ENCODE peak calls at places on chromosomes 1 and 21, in seven cellular contexts. N is HCT116, X is body of pancreas, M is fibroblast of pulmonary artery, G is neural progenitor cell, L is epithelial cell of esophagus, Q is psoas muscle. S is an unnamed sample.

GRCh38 chr1:27940297-27940696 is 5.5 kb downstream of the SMPDL3B start:
- DNase-seq in N (no peak), X (no peak), M (no peak), G (peak), L (no peak), Q (peak), S (no peak)

GRCh38 chr1:211603191-211603701 is 24.3 kb upstream of the SLC30A1 start:
- DNase-seq in N (no peak), X (no peak), M (no peak), G (no peak), L (peak), Q (no peak), S (no peak)

GRCh38 chr1:201346337-201346939 is 31.0 kb downstream of the TNNT2 start:
- DNase-seq in N (peak), X (peak), M (peak), G (peak), L (peak), Q (no peak), S (no peak)

GRCh38 chr1:226332947-226333346 is 24.0 kb upstream of the LIN9 start:
- DNase-seq in N (no peak), X (no peak), M (no peak), G (no peak), L (no peak), Q (no peak), S (no peak)

GRCh38 chr1:115467196-115467595 is 129.1 kb upstream of the NGF start:
- DNase-seq in N (no peak), X (no peak), M (no peak), G (peak), L (no peak), Q (no peak), S (no peak)

GRCh38 chr1:207848234-207848633 is 62.7 kb downstream of the CD34 start:
- DNase-seq in N (no peak), X (peak), M (peak), G (no peak), L (peak), Q (peak), S (peak)

GRCh38 chr1:232950919-232951579 is 638 bp downstream of the NTPCR start:
- DNase-seq in N (no peak), X (no peak), M (no peak), G (peak), L (peak), Q (no peak), S (no peak)

GRCh38 chr1:42730988-42731387 is 9.0 kb downstream of the CLDN19 start:
- DNase-seq in N (peak), X (no peak), M (no peak), G (no peak), L (peak), Q (no peak), S (no peak)

GRCh38 chr1:3060601-3061551 is 8.1 kb upstream of the PRDM16 start:
- DNase-seq in N (no peak), X (no peak), M (no peak), G (peak), L (peak), Q (no peak), S (no peak)

GRCh38 chr1:247357781-247358211 is 26.1 kb upstream of the ZNF496 start:
- DNase-seq in N (no peak), X (no peak), M (peak), G (no peak), L (peak), Q (no peak), S (peak)

GRCh38 chr1:68317543-68317942 is 85.2 kb upstream of the WLS start:
- DNase-seq in N (no peak), X (no peak), M (no peak), G (no peak), L (no peak), Q (no peak), S (no peak)

GRCh38 chr1:208652300-208653160 is 408.3 kb upstream of the PLXNA2 start:
- DNase-seq in N (peak), X (peak), M (peak), G (peak), L (peak), Q (no peak), S (peak)

GRCh38 chr1:25814688-25815087 is 5.1 kb upstream of the MTFR1L start:
- DNase-seq in N (no peak), X (peak), M (no peak), G (no peak), L (no peak), Q (no peak), S (no peak)

GRCh38 chr21:27219068-27219467 is 252.2 kb upstream of the ADAMTS5 start:
- DNase-seq in N (no peak), X (no peak), M (peak), G (no peak), L (peak), Q (no peak), S (no peak)

GRCh38 chr1:75996196-75996595 is 64.0 kb upstream of the ASB17 start:
- DNase-seq in N (no peak), X (no peak), M (peak), G (no peak), L (peak), Q (no peak), S (peak)

GRCh38 chr1:218403300-218403699 is 58.2 kb downstream of the TGFB2 start:
- DNase-seq in N (no peak), X (no peak), M (no peak), G (no peak), L (no peak), Q (no peak), S (no peak)

GRCh38 chr1:205907794-205908193 is 35.5 kb downstream of the SLC26A9 start:
- DNase-seq in N (peak), X (peak), M (peak), G (peak), L (peak), Q (no peak), S (no peak)

GRCh38 chr1:50493710-50494109 is 70.5 kb upstream of the DMRTA2 start:
- DNase-seq in N (no peak), X (no peak), M (no peak), G (no peak), L (peak), Q (no peak), S (no peak)

GRCh38 chr1:156896490-156897033 is 3.0 kb downstream of the PEAR1 start:
- DNase-seq in N (peak), X (no peak), M (peak), G (peak), L (peak), Q (peak), S (peak)

GRCh38 chr1:234212764-234213406 is 160.4 kb upstream of the COA6 start:
- DNase-seq in N (no peak), X (peak), M (peak), G (peak), L (peak), Q (no peak), S (no peak)

GRCh38 chr1:21035794-21036193 is 140.9 kb downstream of the EIF4G3 start:
- DNase-seq in N (no peak), X (no peak), M (no peak), G (no peak), L (no peak), Q (no peak), S (no peak)

GRCh38 chr1:205933672-205934618 is 9.3 kb downstream of the SLC26A9 start:
- DNase-seq in N (no peak), X (peak), M (peak), G (peak), L (peak), Q (peak), S (peak)

GRCh38 chr1:87979079-87979478 is 650.4 kb downstream of the LMO4 start:
- DNase-seq in N (no peak), X (no peak), M (no peak), G (no peak), L (no peak), Q (no peak), S (no peak)

GRCh38 chr21:33578214-33578613 is 10.3 kb downstream of the DONSON start:
- DNase-seq in N (no peak), X (no peak), M (peak), G (no peak), L (no peak), Q (no peak), S (no peak)

GRCh38 chr1:185934476-185935189 is 200.4 kb downstream of the HMCN1 start:
- DNase-seq in N (no peak), X (no peak), M (peak), G (no peak), L (peak), Q (no peak), S (peak)

GRCh38 chr1:201624741-201625646 is 86.1 kb downstream of the NAV1 start:
- DNase-seq in N (no peak), X (no peak), M (peak), G (no peak), L (peak), Q (no peak), S (no peak)

GRCh38 chr1:218759795-218760194 is 413.9 kb upstream of the LYPLAL1 start:
- DNase-seq in N (no peak), X (no peak), M (no peak), G (no peak), L (no peak), Q (no peak), S (no peak)

GRCh38 chr1:100535264-100535663 is 2.7 kb upstream of the GPR88 start:
- DNase-seq in N (no peak), X (no peak), M (no peak), G (no peak), L (no peak), Q (no peak), S (no peak)

GRCh38 chr1:34407140-34407539 is 230.4 kb downstream of the C1orf94 start:
- DNase-seq in N (no peak), X (no peak), M (no peak), G (no peak), L (no peak), Q (no peak), S (peak)

GRCh38 chr1:5287178-5288155 is 633.1 kb downstream of the AJAP1 start:
- DNase-seq in N (no peak), X (peak), M (no peak), G (no peak), L (no peak), Q (no peak), S (no peak)

GRCh38 chr1:5286244-5286643 is 631.8 kb downstream of the AJAP1 start:
- DNase-seq in N (no peak), X (no peak), M (no peak), G (no peak), L (no peak), Q (no peak), S (no peak)
- TF ChIP-seq CTCF in N (no peak), X (no peak), M (no peak), G (peak), L (no peak), Q (no peak), S (no peak)

GRCh38 chr1:1550591-1551432 is 10.4 kb upstream of the TMEM240 start:
- DNase-seq in N (no peak), X (peak), M (peak), G (peak), L (no peak), Q (peak), S (no peak)
- TF ChIP-seq CTCF in N (peak), X (no peak), M (peak), G (peak), L (peak), Q (peak), S (peak)

GRCh38 chr21:30842990-30843389 is 13.4 kb upstream of the KRTAP7-1 start:
- DNase-seq in N (no peak), X (no peak), M (no peak), G (no peak), L (no peak), Q (no peak), S (no peak)
- TF ChIP-seq CTCF in N (no peak), X (no peak), M (no peak), G (peak), L (no peak), Q (no peak), S (no peak)

GRCh38 chr1:93874025-93874651 is 4.9 kb downstream of the DNTTIP2 start:
- DNase-seq in N (no peak), X (no peak), M (peak), G (peak), L (peak), Q (no peak), S (no peak)
- TF ChIP-seq CTCF in N (no peak), X (no peak), M (peak), G (peak), L (peak), Q (peak), S (peak)

GRCh38 chr1:180250499-180250770 is 20.4 kb downstream of the LHX4 start:
- DNase-seq in N (no peak), X (no peak), M (no peak), G (no peak), L (no peak), Q (peak), S (no peak)

GRCh38 chr1:180249725-180250498 is 19.8 kb downstream of the LHX4 start:
- DNase-seq in N (no peak), X (no peak), M (no peak), G (no peak), L (no peak), Q (peak), S (no peak)

GRCh38 chr1:180247580-180247979 is 17.5 kb downstream of the LHX4 start:
- DNase-seq in N (no peak), X (no peak), M (no peak), G (no peak), L (no peak), Q (peak), S (no peak)

GRCh38 chr1:180248176-180248575 is 18.1 kb downstream of the LHX4 start:
- DNase-seq in N (no peak), X (no peak), M (no peak), G (no peak), L (no peak), Q (peak), S (no peak)

DNA sequence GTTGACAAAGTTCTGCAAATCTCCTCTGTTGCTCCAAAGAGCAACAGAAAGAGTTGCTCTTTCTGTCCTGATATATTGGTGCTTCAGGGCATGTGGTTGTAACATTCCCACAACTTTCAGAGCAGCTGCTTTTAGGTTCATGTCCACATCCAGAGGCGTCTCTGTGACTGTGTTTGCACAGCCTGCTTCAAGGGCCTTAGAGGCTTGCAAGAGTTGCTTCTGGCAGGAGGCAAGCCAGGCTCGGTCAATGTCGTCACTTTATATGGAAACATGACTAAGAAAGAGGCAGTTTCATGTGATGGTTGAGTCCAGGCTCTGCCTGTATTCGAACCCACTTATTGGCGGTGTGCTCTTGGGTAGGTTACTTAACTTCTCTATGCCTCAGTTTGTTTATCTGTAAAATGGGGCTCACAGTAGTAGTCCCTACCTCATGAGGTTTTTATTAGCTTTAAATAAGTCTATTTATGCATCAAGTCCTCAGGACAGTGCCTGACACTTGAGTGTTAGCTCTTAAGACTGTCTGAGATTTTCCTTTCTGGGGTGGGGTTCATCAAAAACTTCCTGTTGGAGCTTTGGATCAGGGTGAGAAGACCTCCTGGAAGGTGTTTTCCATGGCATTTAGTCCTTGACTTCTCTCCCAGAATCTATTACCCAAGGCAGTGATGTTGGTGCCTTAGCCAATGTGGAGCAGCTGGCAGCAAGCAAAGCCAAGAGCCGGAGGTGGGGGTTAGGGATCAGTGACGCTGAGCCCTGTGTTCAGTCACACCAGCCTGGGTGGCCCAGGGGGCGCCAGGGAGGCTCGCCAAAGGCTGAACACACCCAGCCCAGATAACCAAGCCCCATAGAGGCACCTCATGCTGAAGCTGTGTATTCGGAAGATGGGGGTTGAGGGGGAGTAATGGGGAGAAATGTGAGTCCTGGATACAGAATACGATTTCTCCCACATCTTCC is 18.9 kb downstream of the LHX4 start:
- DNase-seq in N (no peak), X (no peak), M (no peak), G (peak), L (no peak), Q (peak), S (no peak)
- TF ChIP-seq CTCF in N (peak), X (no peak), M (peak), G (peak), L (no peak), Q (no peak), S (peak)

DNA sequence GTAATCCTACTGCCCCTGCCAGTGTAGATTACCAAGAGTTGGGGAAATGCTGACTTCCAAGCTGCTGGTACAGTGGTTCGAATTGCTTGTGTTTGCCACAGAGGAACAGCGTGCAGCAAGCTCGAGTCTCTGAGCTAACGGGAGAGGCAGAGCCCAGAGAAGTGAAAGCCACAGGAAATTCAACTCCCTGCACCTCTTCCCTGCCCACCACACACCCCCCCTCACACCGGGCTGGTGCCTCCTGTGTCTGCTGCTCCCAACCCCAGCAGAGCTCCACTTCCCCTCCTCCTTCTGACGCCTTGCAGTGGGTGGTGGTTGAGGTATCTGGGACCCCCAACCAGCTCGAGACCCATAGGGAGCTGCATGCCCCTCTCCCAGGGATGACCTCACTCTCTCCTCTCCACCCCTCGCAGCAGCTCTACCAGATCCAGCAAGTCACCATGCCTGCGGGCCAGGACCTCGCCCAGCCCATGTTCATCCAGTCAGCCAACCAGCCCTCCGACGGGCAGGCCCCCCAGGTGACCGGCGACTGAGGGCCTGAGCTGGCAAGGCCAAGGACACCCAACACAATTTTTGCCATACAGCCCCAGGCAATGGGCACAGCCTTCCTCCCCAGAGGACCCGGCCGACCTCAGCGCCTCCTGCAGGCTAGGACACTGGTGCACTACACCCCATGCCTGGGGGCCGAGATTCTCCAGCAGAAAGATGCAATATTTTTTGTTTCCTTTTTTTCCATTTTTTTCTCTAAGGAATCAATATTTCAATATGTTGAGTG is 13.1 kb upstream of the KCNQ4 start:
- DNase-seq in N (no peak), X (no peak), M (no peak), G (no peak), L (no peak), Q (no peak), S (no peak)
- TF ChIP-seq CTCF in N (no peak), X (no peak), M (peak), G (no peak), L (no peak), Q (no peak), S (no peak)

GRCh38 chr1:10561497-10561896 is 86.7 kb downstream of the PEX14 start:
- DNase-seq in N (no peak), X (no peak), M (peak), G (no peak), L (peak), Q (no peak), S (peak)

GRCh38 chr1:10559386-10559785 is 84.6 kb downstream of the PEX14 start:
- DNase-seq in N (no peak), X (no peak), M (no peak), G (no peak), L (no peak), Q (no peak), S (no peak)

GRCh38 chr1:10556430-10557005 is 81.8 kb downstream of the PEX14 start:
- DNase-seq in N (no peak), X (no peak), M (peak), G (no peak), L (no peak), Q (no peak), S (no peak)

GRCh38 chr1:10555635-10556429 is 81.1 kb downstream of the PEX14 start:
- DNase-seq in N (no peak), X (no peak), M (no peak), G (peak), L (peak), Q (peak), S (no peak)

DNA sequence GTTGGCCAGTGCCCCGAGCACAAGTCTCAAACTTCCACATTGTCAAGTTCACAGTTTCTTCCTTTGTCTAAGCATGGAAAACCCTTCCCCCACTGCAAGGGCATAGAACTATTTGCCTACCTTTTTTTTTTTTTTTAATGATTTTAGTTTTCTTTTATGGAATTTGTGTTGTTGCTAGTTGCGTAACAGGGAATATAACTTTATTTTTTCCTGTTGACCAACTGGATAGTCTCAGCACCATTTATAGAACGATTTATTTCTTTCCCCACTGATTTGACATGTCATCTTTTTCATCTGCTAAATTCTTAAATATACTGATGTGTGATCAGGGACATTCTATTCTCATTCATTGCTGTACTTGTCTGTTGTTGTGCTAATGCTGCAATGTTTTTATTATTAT is 83.0 kb downstream of the PEX14 start:
- DNase-seq in N (no peak), X (no peak), M (no peak), G (no peak), L (no peak), Q (no peak), S (no peak)
- TF ChIP-seq CTCF in N (no peak), X (no peak), M (no peak), G (no peak), L (no peak), Q (no peak), S (no peak)